ENCODE peak calls at places on chromosomes 5 and 9, in six cellular contexts. M is NCI-H2227 treated with DMSO at 0.1 percent for 48 hours; J is germinal center; X is fibroblast of the aortic adventitia; W is activated effector memory CD4-positive, alpha-beta T cell treated with Interleukin-2 at 50 U/mL for 16 hours; C is AML-193. B is an unnamed sample.

GRCh38 chr9:99576830-99577229 is 244.9 kb upstream of the NR4A3 start:
- DNase-seq in W (no peak), C (no peak), X (no peak), M (no peak), J (no peak), B (no peak)

GRCh38 chr9:12816656-12817101 is 41.9 kb downstream of the LURAP1L start:
- DNase-seq in W (no peak), M (no peak), J (no peak), X (no peak), C (no peak), B (no peak)

GRCh38 chr9:14910178-14910805 is at the start of gene FREM1:
- DNase-seq in J (no peak), W (no peak), C (no peak), X (no peak), M (peak), B (no peak)

GRCh38 chr5:116313366-116313765 is 228.5 kb downstream of the COMMD10 start:
- DNase-seq in X (no peak), W (no peak), C (no peak), J (no peak), M (no peak), B (no peak)

GRCh38 chr9:135802876-135803419 is 101.0 kb downstream of the KCNT1 start:
- DNase-seq in J (no peak), W (no peak), C (no peak), X (no peak), M (no peak), B (no peak)

GRCh38 chr9:111704503-111704902 is 43.1 kb downstream of the GNG10 start:
- DNase-seq in M (no peak), J (no peak), W (no peak), X (no peak), C (no peak), B (no peak)

GRCh38 chr5:73948720-73949119 is 322.7 kb downstream of the ARHGEF28 start:
- DNase-seq in W (no peak), J (no peak), X (peak), M (no peak), C (no peak), B (no peak)

GRCh38 chr5:68033961-68034581 is 181.5 kb upstream of the PIK3R1 start:
- DNase-seq in X (peak), W (no peak), C (no peak), M (no peak), J (no peak), B (no peak)

GRCh38 chr9:134223091-134223490 is 58.7 kb upstream of the RNU6ATAC start:
- DNase-seq in X (no peak), C (no peak), J (no peak), M (no peak), W (no peak), B (no peak)

GRCh38 chr5:73770601-73771025 is 144.6 kb downstream of the ARHGEF28 start:
- DNase-seq in W (no peak), C (no peak), M (no peak), J (no peak), X (no peak), B (no peak)

GRCh38 chr5:135271533-135272310 is 127.3 kb downstream of the MACROH2A1 start:
- DNase-seq in W (no peak), J (no peak), X (peak), M (no peak), C (no peak), B (no peak)

GRCh38 chr9:21096172-21096900 is 18.6 kb upstream of the IFNB1 start:
- DNase-seq in X (peak), C (peak), W (no peak), J (no peak), M (no peak), B (peak)

GRCh38 chr5:176553260-176554085 is 4.3 kb downstream of the CDHR2 start:
- DNase-seq in M (no peak), C (no peak), W (no peak), X (no peak), J (no peak), B (peak)